ENCODE peak calls at places on chromosomes 4 and X, in six cellular contexts. One of them, this sample, is unnamed.

GRCh38 chrX:136768469-136769084 is 12.2 kb downstream of the ARHGEF6 start:
- DNase-seq in SK-N-SH: peak; percentile 20
- DNase-seq in heart right ventricle: no peak
- DNase-seq in right atrium auricular region: no peak
- DNase-seq in upper lobe of left lung: peak; percentile 53
- DNase-seq in MM.1S: no peak
- DNase-seq in this sample: peak; percentile 83

GRCh38 chr4:188015025-188015778 is 19.6 kb downstream of the ZFP42 start:
- DNase-seq in SK-N-SH: no peak
- DNase-seq in upper lobe of left lung: no peak
- DNase-seq in MM.1S: no peak
- DNase-seq in heart right ventricle: no peak
- DNase-seq in right atrium auricular region: no peak
- DNase-seq in this sample: no peak

GRCh38 chrX:10350991-10351390 is 194.2 kb downstream of the CLCN4 start:
- DNase-seq in right atrium auricular region: no peak
- DNase-seq in SK-N-SH: no peak
- DNase-seq in heart right ventricle: no peak
- DNase-seq in upper lobe of left lung: no peak
- DNase-seq in MM.1S: no peak
- DNase-seq in this sample: no peak

GRCh38 chrX:115560211-115560977 is 580 bp upstream of the PLS3 start:
- DNase-seq in heart right ventricle: no peak
- DNase-seq in right atrium auricular region: no peak
- DNase-seq in upper lobe of left lung: peak; percentile 60
- DNase-seq in SK-N-SH: no peak
- DNase-seq in MM.1S: no peak
- DNase-seq in this sample: no peak

GRCh38 chrX:46694549-46694948 is 64.4 kb downstream of the SLC9A7 start:
- DNase-seq in SK-N-SH: no peak
- DNase-seq in MM.1S: no peak
- DNase-seq in heart right ventricle: no peak
- DNase-seq in upper lobe of left lung: no peak
- DNase-seq in right atrium auricular region: no peak
- DNase-seq in this sample: no peak

GRCh38 chr4:123593655-123594054 is 197.1 kb downstream of the SPRY1 start:
- DNase-seq in MM.1S: no peak
- DNase-seq in right atrium auricular region: no peak
- DNase-seq in upper lobe of left lung: no peak
- DNase-seq in heart right ventricle: no peak
- DNase-seq in SK-N-SH: no peak
- DNase-seq in this sample: no peak

GRCh38 chr4:98609946-98610345 is 48.5 kb downstream of the TSPAN5 start:
- DNase-seq in upper lobe of left lung: no peak
- DNase-seq in SK-N-SH: no peak
- DNase-seq in right atrium auricular region: no peak
- DNase-seq in heart right ventricle: no peak
- DNase-seq in MM.1S: no peak
- DNase-seq in this sample: no peak

GRCh38 chr4:189202182-189202868 is 738.3 kb upstream of the FRG1 start:
- DNase-seq in MM.1S: peak; percentile 80
- DNase-seq in upper lobe of left lung: peak; percentile 47
- DNase-seq in heart right ventricle: peak; percentile 44
- DNase-seq in SK-N-SH: peak; percentile 45
- DNase-seq in right atrium auricular region: peak; percentile 61
- DNase-seq in this sample: peak; percentile 75

GRCh38 chrX:97027384-97027922 is 143.7 kb downstream of the RPA4 start:
- DNase-seq in SK-N-SH: no peak
- DNase-seq in upper lobe of left lung: no peak
- DNase-seq in right atrium auricular region: no peak
- DNase-seq in heart right ventricle: no peak
- DNase-seq in MM.1S: no peak
- DNase-seq in this sample: no peak

GRCh38 chrX:11329016-11329415 is 35.8 kb downstream of the AMELX start:
- DNase-seq in upper lobe of left lung: no peak
- DNase-seq in heart right ventricle: no peak
- DNase-seq in MM.1S: no peak
- DNase-seq in right atrium auricular region: no peak
- DNase-seq in SK-N-SH: no peak
- DNase-seq in this sample: no peak

GRCh38 chrX:15946783-15947550 is 92.4 kb upstream of the AP1S2 start:
- DNase-seq in upper lobe of left lung: no peak
- DNase-seq in right atrium auricular region: no peak
- DNase-seq in heart right ventricle: no peak
- DNase-seq in MM.1S: no peak
- DNase-seq in SK-N-SH: no peak
- DNase-seq in this sample: no peak

GRCh38 chrX:72255864-72256263 is 17.0 kb upstream of the ERCC6L start:
- DNase-seq in MM.1S: no peak
- DNase-seq in upper lobe of left lung: no peak
- DNase-seq in heart right ventricle: no peak
- DNase-seq in right atrium auricular region: no peak
- DNase-seq in SK-N-SH: no peak
- DNase-seq in this sample: no peak

GRCh38 chrX:72095370-72095769 is 36.3 kb downstream of the RTL5 start:
- DNase-seq in MM.1S: no peak
- DNase-seq in upper lobe of left lung: no peak
- DNase-seq in right atrium auricular region: no peak
- DNase-seq in heart right ventricle: no peak
- DNase-seq in SK-N-SH: no peak
- DNase-seq in this sample: no peak

GRCh38 chrX:65677954-65678469 is 10.6 kb downstream of the MSN start:
- DNase-seq in SK-N-SH: no peak
- DNase-seq in MM.1S: no peak
- DNase-seq in right atrium auricular region: peak; percentile 71
- DNase-seq in upper lobe of left lung: peak; percentile 36
- DNase-seq in heart right ventricle: peak; percentile 76
- DNase-seq in this sample: no peak

GRCh38 chrX:1281511-1281910 is 12.9 kb downstream of the CSF2RA start:
- DNase-seq in upper lobe of left lung: no peak
- DNase-seq in MM.1S: no peak
- DNase-seq in SK-N-SH: no peak
- DNase-seq in heart right ventricle: no peak
- DNase-seq in right atrium auricular region: no peak
- DNase-seq in this sample: no peak

GRCh38 chr4:159235779-159236368 is 133.0 kb downstream of the RAPGEF2 start:
- DNase-seq in SK-N-SH: no peak
- DNase-seq in right atrium auricular region: no peak
- DNase-seq in MM.1S: no peak
- DNase-seq in heart right ventricle: no peak
- DNase-seq in upper lobe of left lung: no peak
- DNase-seq in this sample: no peak

GRCh38 chr4:36325499-36325898 is 44.1 kb downstream of the DTHD1 start:
- DNase-seq in heart right ventricle: no peak
- DNase-seq in upper lobe of left lung: no peak
- DNase-seq in right atrium auricular region: no peak
- DNase-seq in MM.1S: peak; percentile 59
- DNase-seq in SK-N-SH: no peak
- DNase-seq in this sample: no peak

GRCh38 chr4:6071191-6071958 is 53.1 kb upstream of the C4orf50 start:
- DNase-seq in upper lobe of left lung: no peak
- DNase-seq in heart right ventricle: no peak
- DNase-seq in SK-N-SH: no peak
- DNase-seq in right atrium auricular region: no peak
- DNase-seq in MM.1S: peak; percentile 66
- DNase-seq in this sample: no peak

GRCh38 chr4:95158626-95159025 is 390.1 kb downstream of the UNC5C start:
- DNase-seq in MM.1S: no peak
- DNase-seq in right atrium auricular region: no peak
- DNase-seq in upper lobe of left lung: no peak
- DNase-seq in SK-N-SH: no peak
- DNase-seq in heart right ventricle: no peak
- DNase-seq in this sample: no peak

GRCh38 chr4:53813991-53814390 is 222.7 kb upstream of the LNX1 start:
- DNase-seq in SK-N-SH: peak; percentile 4
- DNase-seq in heart right ventricle: no peak
- DNase-seq in upper lobe of left lung: no peak
- DNase-seq in MM.1S: no peak
- DNase-seq in right atrium auricular region: no peak
- DNase-seq in this sample: no peak

GRCh38 chrX:154056739-154057367 is 37.2 kb upstream of the IRAK1 start:
- DNase-seq in MM.1S: no peak
- DNase-seq in right atrium auricular region: no peak
- DNase-seq in SK-N-SH: no peak
- DNase-seq in heart right ventricle: no peak
- DNase-seq in upper lobe of left lung: peak; percentile 68
- DNase-seq in this sample: no peak

GRCh38 chr4:158572608-158573007 is 50.9 kb downstream of the RXFP1 start:
- DNase-seq in upper lobe of left lung: no peak
- DNase-seq in MM.1S: no peak
- DNase-seq in SK-N-SH: no peak
- DNase-seq in right atrium auricular region: no peak
- DNase-seq in heart right ventricle: no peak
- DNase-seq in this sample: no peak

GRCh38 chr4:168643083-168643795 is 146.4 kb downstream of the PALLD start:
- DNase-seq in upper lobe of left lung: no peak
- DNase-seq in right atrium auricular region: no peak
- DNase-seq in MM.1S: no peak
- DNase-seq in heart right ventricle: no peak
- DNase-seq in SK-N-SH: peak; percentile 30
- DNase-seq in this sample: no peak

GRCh38 chr4:167622481-167623240 is 388.4 kb upstream of the SPOCK3 start:
- DNase-seq in SK-N-SH: peak; percentile 53
- DNase-seq in upper lobe of left lung: peak; percentile 33
- DNase-seq in MM.1S: peak; percentile 57
- DNase-seq in heart right ventricle: no peak
- DNase-seq in right atrium auricular region: no peak
- DNase-seq in this sample: no peak

GRCh38 chrX:119292445-119292844 is 56.4 kb downstream of the PGRMC1 start:
- DNase-seq in MM.1S: no peak
- DNase-seq in upper lobe of left lung: no peak
- DNase-seq in right atrium auricular region: no peak
- DNase-seq in SK-N-SH: no peak
- DNase-seq in heart right ventricle: no peak
- DNase-seq in this sample: no peak

GRCh38 chrX:149630681-149631292 is 805 bp downstream of the TMEM185A start:
- DNase-seq in heart right ventricle: peak; percentile 11
- DNase-seq in SK-N-SH: peak; percentile 37
- DNase-seq in upper lobe of left lung: no peak
- DNase-seq in right atrium auricular region: no peak
- DNase-seq in MM.1S: no peak
- DNase-seq in this sample: no peak

GRCh38 chr4:153426207-153426886 is 39.8 kb upstream of the TMEM131L start:
- DNase-seq in upper lobe of left lung: no peak
- DNase-seq in heart right ventricle: no peak
- DNase-seq in right atrium auricular region: no peak
- DNase-seq in SK-N-SH: no peak
- DNase-seq in MM.1S: no peak
- DNase-seq in this sample: no peak

GRCh38 chrX:119502727-119503483 is 34.7 kb downstream of the SLC25A5 start:
- DNase-seq in SK-N-SH: no peak
- DNase-seq in right atrium auricular region: no peak
- DNase-seq in MM.1S: no peak
- DNase-seq in upper lobe of left lung: peak; percentile 79
- DNase-seq in heart right ventricle: no peak
- DNase-seq in this sample: no peak

GRCh38 chr4:22515888-22516541 is at the start of gene ADGRA3:
- DNase-seq in right atrium auricular region: peak; percentile 60
- DNase-seq in SK-N-SH: peak; percentile 94
- DNase-seq in heart right ventricle: peak; percentile 71
- DNase-seq in upper lobe of left lung: peak; percentile 75
- DNase-seq in MM.1S: peak; percentile 57
- DNase-seq in this sample: peak; percentile 83

GRCh38 chrX:69762340-69762739 is 146.4 kb downstream of the EDA start:
- DNase-seq in MM.1S: no peak
- DNase-seq in right atrium auricular region: no peak
- DNase-seq in heart right ventricle: no peak
- DNase-seq in SK-N-SH: no peak
- DNase-seq in upper lobe of left lung: no peak
- DNase-seq in this sample: no peak

GRCh38 chr4:161252520-161253141 is 911.2 kb downstream of the FSTL5 start:
- DNase-seq in upper lobe of left lung: no peak
- DNase-seq in SK-N-SH: no peak
- DNase-seq in MM.1S: peak; percentile 74
- DNase-seq in right atrium auricular region: no peak
- DNase-seq in heart right ventricle: no peak
- DNase-seq in this sample: no peak

GRCh38 chr4:63528592-63528991 is 880.7 kb downstream of the TECRL start:
- DNase-seq in upper lobe of left lung: no peak
- DNase-seq in right atrium auricular region: no peak
- DNase-seq in MM.1S: peak; percentile 39
- DNase-seq in heart right ventricle: no peak
- DNase-seq in SK-N-SH: no peak
- DNase-seq in this sample: no peak
- TF ChIP-seq CTCF in upper lobe of left lung: no peak
- TF ChIP-seq CTCF in right atrium auricular region: peak; percentile 17
- TF ChIP-seq CTCF in MM.1S: peak; percentile 35
- TF ChIP-seq CTCF in heart right ventricle: no peak
- TF ChIP-seq CTCF in SK-N-SH: peak; percentile 42
- TF ChIP-seq CTCF in this sample: no peak

GRCh38 chr4:171785392-171785791 is 27.8 kb upstream of the GALNTL6 start:
- DNase-seq in right atrium auricular region: no peak
- DNase-seq in heart right ventricle: no peak
- DNase-seq in MM.1S: no peak
- DNase-seq in upper lobe of left lung: no peak
- DNase-seq in SK-N-SH: no peak
- DNase-seq in this sample: no peak
- TF ChIP-seq CTCF in right atrium auricular region: no peak
- TF ChIP-seq CTCF in heart right ventricle: no peak
- TF ChIP-seq CTCF in MM.1S: no peak
- TF ChIP-seq CTCF in upper lobe of left lung: no peak
- TF ChIP-seq CTCF in SK-N-SH: no peak
- TF ChIP-seq CTCF in this sample: no peak

GRCh38 chr4:127632420-127633403 is at the start of gene INTU:
- DNase-seq in SK-N-SH: peak; percentile 84
- DNase-seq in heart right ventricle: peak; percentile 94
- DNase-seq in upper lobe of left lung: peak; percentile 98
- DNase-seq in right atrium auricular region: peak; percentile 97
- DNase-seq in MM.1S: peak; percentile 15
- DNase-seq in this sample: peak; percentile 97
- TF ChIP-seq CTCF in SK-N-SH: no peak
- TF ChIP-seq CTCF in heart right ventricle: no peak
- TF ChIP-seq CTCF in upper lobe of left lung: no peak
- TF ChIP-seq CTCF in right atrium auricular region: no peak
- TF ChIP-seq CTCF in MM.1S: no peak
- TF ChIP-seq CTCF in this sample: no peak

GRCh38 chrX:18949902-18950301 is 34.0 kb downstream of the PHKA2 start:
- DNase-seq in heart right ventricle: no peak
- DNase-seq in MM.1S: no peak
- DNase-seq in SK-N-SH: no peak
- DNase-seq in upper lobe of left lung: no peak
- DNase-seq in right atrium auricular region: peak; percentile 26
- DNase-seq in this sample: no peak

GRCh38 chrX:18955676-18956075 is 28.2 kb downstream of the PHKA2 start:
- DNase-seq in right atrium auricular region: no peak
- DNase-seq in upper lobe of left lung: no peak
- DNase-seq in heart right ventricle: no peak
- DNase-seq in SK-N-SH: no peak
- DNase-seq in MM.1S: no peak
- DNase-seq in this sample: no peak

GRCh38 chrX:18956322-18957032 is 27.4 kb downstream of the PHKA2 start:
- DNase-seq in heart right ventricle: no peak
- DNase-seq in MM.1S: no peak
- DNase-seq in right atrium auricular region: no peak
- DNase-seq in SK-N-SH: no peak
- DNase-seq in upper lobe of left lung: no peak
- DNase-seq in this sample: no peak

GRCh38 chrX:18946157-18946556 is 37.8 kb downstream of the PHKA2 start:
- DNase-seq in upper lobe of left lung: no peak
- DNase-seq in right atrium auricular region: no peak
- DNase-seq in SK-N-SH: no peak
- DNase-seq in MM.1S: no peak
- DNase-seq in heart right ventricle: no peak
- DNase-seq in this sample: no peak

GRCh38 chrX:18951032-18951431 is 32.9 kb downstream of the PHKA2 start:
- DNase-seq in MM.1S: no peak
- DNase-seq in SK-N-SH: no peak
- DNase-seq in upper lobe of left lung: no peak
- DNase-seq in heart right ventricle: no peak
- DNase-seq in right atrium auricular region: peak; percentile 40
- DNase-seq in this sample: no peak
- TF ChIP-seq CTCF in MM.1S: no peak
- TF ChIP-seq CTCF in SK-N-SH: no peak
- TF ChIP-seq CTCF in upper lobe of left lung: no peak
- TF ChIP-seq CTCF in heart right ventricle: no peak
- TF ChIP-seq CTCF in right atrium auricular region: no peak
- TF ChIP-seq CTCF in this sample: no peak

This sample was measured in ascending aorta.